ENCODE peak calls at places on chromosomes 3 and 15, in six cellular contexts. W, N, J, U, F and L are unnamed samples.

GRCh38 chr3:64533565-64534317 is 154.1 kb downstream of the ADAMTS9 start:
- DNase-seq in W (peak), N (peak), F (peak), J (peak), U (peak), L (peak)

GRCh38 chr15:29268706-29269484 is 727 bp downstream of the NSMCE3 start:
- DNase-seq in U (peak), N (peak), W (peak), F (peak), J (peak), L (no peak)

GRCh38 chr15:67914537-67915373 is 74.9 kb upstream of the RNU6-1 start:
- DNase-seq in W (peak), U (peak), F (peak), J (peak), N (peak), L (peak)

GRCh38 chr15:46815765-46816164 is 901.5 kb upstream of the SEMA6D start:
- DNase-seq in U (no peak), N (no peak), F (peak), W (no peak), J (no peak), L (no peak)

GRCh38 chr15:69718916-69719315 is 266.3 kb downstream of the RPLP1 start:
- DNase-seq in F (peak), W (no peak), J (peak), U (no peak), N (no peak), L (no peak)

GRCh38 chr3:41364736-41365135 is 165.4 kb downstream of the CTNNB1 start:
- DNase-seq in U (no peak), J (no peak), W (no peak), N (no peak), F (no peak), L (no peak)

GRCh38 chr3:187295635-187296034 is 4.1 kb upstream of the MASP1 start:
- DNase-seq in U (no peak), N (no peak), W (no peak), F (no peak), J (no peak), L (no peak)

GRCh38 chr3:125332504-125332903 is 42.6 kb downstream of the ZNF148 start:
- DNase-seq in J (no peak), N (no peak), U (no peak), W (no peak), F (no peak), L (no peak)

GRCh38 chr3:128488636-128488994 is 4.4 kb downstream of the GATA2 start:
- DNase-seq in W (no peak), U (no peak), J (no peak), F (no peak), N (no peak), L (no peak)

GRCh38 chr15:89413877-89414276 is 79.3 kb upstream of the POLG start:
- DNase-seq in N (no peak), W (no peak), J (no peak), F (no peak), U (no peak), L (no peak)

GRCh38 chr3:159763466-159764210 is 225.0 kb upstream of the IL12A start:
- DNase-seq in U (peak), W (peak), J (peak), F (peak), N (peak), L (peak)

GRCh38 chr3:97647441-97647840 is 117.1 kb upstream of the ARL6 start:
- DNase-seq in W (no peak), N (no peak), J (no peak), U (no peak), F (no peak), L (no peak)

GRCh38 chr3:186760141-186760813 is 23.1 kb upstream of the EIF4A2 start:
- DNase-seq in J (no peak), U (no peak), N (no peak), W (no peak), F (no peak), L (no peak)

DNA sequence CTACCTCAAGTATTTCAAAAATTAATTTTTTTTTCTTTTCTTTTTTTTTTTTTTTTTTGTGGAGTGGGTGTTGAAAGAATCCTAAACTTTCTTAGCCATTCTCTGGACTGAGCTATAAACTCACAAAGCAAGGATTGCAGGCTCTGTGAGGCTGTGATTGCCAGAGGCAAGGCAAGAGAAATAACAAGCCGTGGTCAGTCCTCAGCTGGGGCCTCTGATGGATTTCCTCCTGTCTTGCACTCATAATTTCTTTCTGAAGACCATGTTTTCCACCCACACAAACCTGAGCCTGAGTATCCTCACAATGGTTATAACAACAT is 1.3 kb downstream of the CX3CR1 start:
- DNase-seq in W (no peak), F (no peak), U (no peak), N (no peak), J (no peak), L (no peak)
- TF ChIP-seq CTCF in W (no peak), F (no peak), U (no peak), N (no peak), J (no peak), L (no peak)

DNA sequence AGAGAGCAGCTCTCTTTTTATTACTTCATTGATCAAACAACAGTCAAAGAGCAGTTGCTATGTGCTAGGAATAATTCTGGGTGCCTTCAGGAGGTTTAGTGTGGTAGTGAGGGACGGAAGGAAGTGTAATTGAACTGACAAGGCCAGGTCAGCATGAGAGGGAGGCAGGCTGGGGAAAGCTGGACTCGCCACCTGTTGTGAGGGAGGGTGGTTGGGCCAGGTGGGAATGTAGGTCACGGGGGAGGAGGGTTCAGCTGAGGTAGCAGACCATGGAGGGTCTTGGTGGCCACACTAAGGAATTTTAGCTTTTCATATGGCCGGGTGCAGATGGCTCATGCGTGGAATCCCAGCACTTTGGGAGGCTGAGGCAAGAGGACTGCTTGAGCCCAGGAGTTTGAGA is 1.5 kb upstream of the MAP6D1 start:
- DNase-seq in F (no peak), N (peak), U (no peak), W (no peak), J (no peak), L (no peak)
- TF ChIP-seq CTCF in F (no peak), N (no peak), U (no peak), W (no peak), J (no peak), L (no peak)

DNA sequence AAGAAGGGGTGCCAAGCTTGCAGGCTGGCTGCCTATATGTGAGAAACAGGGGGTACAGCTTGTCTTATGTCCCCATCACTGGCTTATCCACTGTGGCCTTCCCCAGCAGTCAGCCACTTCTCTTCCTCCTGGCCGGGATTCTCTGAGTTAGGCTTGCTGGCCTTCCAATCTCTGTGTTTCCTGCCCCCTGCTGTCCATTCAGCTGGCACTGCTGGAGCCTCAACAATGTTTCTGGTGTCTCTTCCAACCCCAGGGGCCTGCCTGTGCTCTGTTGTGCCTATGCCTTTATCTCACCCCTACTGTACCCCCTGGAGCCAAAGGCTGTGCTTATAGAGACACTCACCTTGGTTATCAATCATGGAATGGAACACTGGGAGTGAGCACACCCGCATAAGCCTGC is 36.5 kb downstream of the ANAPC13 start:
- DNase-seq in J (no peak), N (peak), W (peak), F (no peak), U (no peak), L (no peak)
- TF ChIP-seq CTCF in J (peak), N (no peak), W (peak), F (peak), U (no peak), L (peak)

GRCh38 chr3:107794664-107795443 is 272.1 kb downstream of the BBX start:
- DNase-seq in U (no peak), N (no peak), W (peak), J (no peak), F (no peak), L (no peak)
- TF ChIP-seq CTCF in U (no peak), N (no peak), W (peak), J (peak), F (peak), L (no peak)

DNA sequence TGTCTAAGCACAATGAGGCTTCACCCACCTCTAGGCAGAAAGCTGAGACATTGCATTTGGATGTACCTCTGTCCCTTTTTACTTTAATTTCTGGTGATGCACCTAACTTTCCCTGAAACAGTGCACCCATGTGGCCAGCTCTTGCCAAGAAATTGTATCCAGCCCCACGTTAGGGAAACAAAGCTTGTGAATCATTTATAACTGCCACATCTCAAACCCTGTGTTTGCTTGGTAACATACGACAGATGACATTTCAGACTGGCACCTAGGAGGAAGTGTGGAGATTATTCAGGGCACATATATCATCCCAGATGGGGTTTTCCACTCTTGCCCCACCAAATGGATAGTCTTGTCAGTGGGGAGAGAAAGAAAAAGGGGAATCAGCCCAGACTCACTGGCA is 2.1 kb downstream of the CYB561D2 start:
- DNase-seq in J (no peak), N (no peak), U (no peak), W (peak), F (no peak), L (no peak)
- TF ChIP-seq CTCF in J (peak), N (no peak), U (no peak), W (peak), F (no peak), L (no peak)

GRCh38 chr3:36707623-36708409 is 56.5 kb downstream of the DCLK3 start:
- DNase-seq in U (no peak), J (no peak), N (no peak), F (no peak), W (peak), L (no peak)
- TF ChIP-seq CTCF in U (no peak), J (no peak), N (no peak), F (no peak), W (peak), L (no peak)

DNA sequence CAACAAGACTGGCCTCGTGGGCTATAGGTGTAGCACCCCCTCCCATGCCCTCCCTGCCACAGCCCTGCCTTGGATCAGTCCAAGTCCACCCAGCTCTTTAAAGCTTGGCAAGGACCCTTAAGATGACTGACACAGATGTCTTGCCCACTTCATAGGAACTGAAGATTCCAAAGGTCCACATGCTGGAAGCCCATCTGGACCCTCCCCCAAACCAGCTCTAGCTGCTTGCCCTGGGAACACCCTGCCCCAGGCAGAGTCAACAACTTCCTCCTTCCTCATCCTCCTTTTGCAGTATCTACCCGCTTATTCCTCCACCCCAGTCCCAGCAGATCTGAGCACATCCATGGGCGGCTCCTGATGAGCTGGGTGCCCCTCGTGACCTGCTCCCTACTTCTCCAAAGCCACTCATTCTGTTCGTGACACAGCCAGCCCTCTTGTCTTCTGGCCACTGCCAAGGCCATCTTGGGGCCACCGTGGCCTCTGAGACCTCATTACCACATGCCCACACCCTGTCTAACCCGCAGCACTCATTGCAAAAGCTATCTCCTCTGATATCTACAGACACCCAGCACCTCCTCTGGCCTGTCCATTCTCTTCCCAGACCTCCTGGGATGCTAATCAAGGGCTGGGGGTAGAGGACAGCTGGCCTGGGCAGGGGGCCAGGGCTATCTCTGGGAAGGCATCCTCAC is 2.0 kb upstream of the PFKFB4 start:
- DNase-seq in J (peak), F (peak), N (no peak), W (no peak), U (peak), L (no peak)
- TF ChIP-seq CTCF in J (no peak), F (no peak), N (no peak), W (no peak), U (peak), L (peak)

DNA sequence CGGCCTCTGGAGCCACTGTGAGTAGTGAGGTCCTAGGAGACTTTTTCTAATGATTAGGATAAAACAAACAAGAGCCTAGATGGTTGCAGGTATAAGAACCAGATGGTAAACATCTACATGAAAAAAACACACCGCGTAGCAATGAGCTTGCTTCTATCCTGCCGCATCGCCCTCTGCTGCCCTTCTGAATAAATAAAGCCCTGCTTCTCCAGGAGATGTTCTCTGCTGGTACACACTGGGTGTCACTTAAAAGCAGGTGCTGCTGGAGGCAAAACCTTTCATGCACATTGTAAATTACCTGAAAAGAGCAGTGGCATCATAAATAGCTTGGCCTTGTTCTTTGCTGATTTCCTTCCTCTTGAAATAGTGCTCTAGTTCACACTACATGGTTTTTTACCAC is 164.4 kb upstream of the TOPAZ1 start:
- DNase-seq in U (no peak), N (no peak), J (no peak), W (no peak), F (no peak), L (no peak)
- TF ChIP-seq CTCF in U (no peak), N (no peak), J (no peak), W (peak), F (peak), L (no peak)